ENCODE peak calls at places on chromosomes 12 and 14, in nine cellular contexts. One of them, this sample, is unnamed.

GRCh38 chr14:93430889-93431670 is at the start of gene UNC79:
- DNase-seq in SK-N-SH: peak; percentile 80
- DNase-seq in AG09319: no peak
- DNase-seq in NCI-H82: peak; percentile 82
- DNase-seq in transverse colon: no peak
- DNase-seq in stimulated activated effector memory CD8-positive, alpha-beta T cell treated with anti-CD3 and anti-CD28 coated beads, Interleukin-12 subunit alpha, Interleukin-12 subunit beta, amount 100 ng/mL, for 72 hours: no peak
- DNase-seq in heart right ventricle: peak; percentile 9
- DNase-seq in A549: no peak
- DNase-seq in hippocampal formation: peak; percentile 72
- DNase-seq in this sample: peak; percentile 82

GRCh38 chr14:104130974-104131651 is 7.3 kb upstream of the KIF26A start:
- DNase-seq in stimulated activated effector memory CD8-positive, alpha-beta T cell treated with anti-CD3 and anti-CD28 coated beads, Interleukin-12 subunit alpha, Interleukin-12 subunit beta, amount 100 ng/mL, for 72 hours: no peak
- DNase-seq in heart right ventricle: peak; percentile 69
- DNase-seq in SK-N-SH: peak; percentile 87
- DNase-seq in NCI-H82: peak; percentile 46
- DNase-seq in hippocampal formation: no peak
- DNase-seq in A549: peak; percentile 55
- DNase-seq in AG09319: no peak
- DNase-seq in transverse colon: peak; percentile 66
- DNase-seq in this sample: peak; percentile 81

GRCh38 chr12:26309646-26310045 is 114.3 kb downstream of the SSPN start:
- DNase-seq in transverse colon: no peak
- DNase-seq in A549: no peak
- DNase-seq in NCI-H82: no peak
- DNase-seq in SK-N-SH: no peak
- DNase-seq in hippocampal formation: no peak
- DNase-seq in heart right ventricle: no peak
- DNase-seq in stimulated activated effector memory CD8-positive, alpha-beta T cell treated with anti-CD3 and anti-CD28 coated beads, Interleukin-12 subunit alpha, Interleukin-12 subunit beta, amount 100 ng/mL, for 72 hours: no peak
- DNase-seq in AG09319: no peak
- DNase-seq in this sample: no peak

GRCh38 chr12:132398386-132398991 is 69.1 kb upstream of the GALNT9 start:
- DNase-seq in A549: no peak
- DNase-seq in NCI-H82: no peak
- DNase-seq in stimulated activated effector memory CD8-positive, alpha-beta T cell treated with anti-CD3 and anti-CD28 coated beads, Interleukin-12 subunit alpha, Interleukin-12 subunit beta, amount 100 ng/mL, for 72 hours: no peak
- DNase-seq in transverse colon: no peak
- DNase-seq in heart right ventricle: no peak
- DNase-seq in SK-N-SH: no peak
- DNase-seq in AG09319: no peak
- DNase-seq in hippocampal formation: no peak
- DNase-seq in this sample: peak; percentile 10

GRCh38 chr14:75715926-75716780 is 55.1 kb downstream of the TTLL5 start:
- DNase-seq in AG09319: peak; percentile 75
- DNase-seq in hippocampal formation: no peak
- DNase-seq in SK-N-SH: no peak
- DNase-seq in A549: peak; percentile 20
- DNase-seq in stimulated activated effector memory CD8-positive, alpha-beta T cell treated with anti-CD3 and anti-CD28 coated beads, Interleukin-12 subunit alpha, Interleukin-12 subunit beta, amount 100 ng/mL, for 72 hours: no peak
- DNase-seq in heart right ventricle: no peak
- DNase-seq in transverse colon: no peak
- DNase-seq in NCI-H82: no peak
- DNase-seq in this sample: no peak

GRCh38 chr14:42779024-42779423 is 1172.3 kb downstream of the LRFN5 start:
- DNase-seq in SK-N-SH: no peak
- DNase-seq in heart right ventricle: no peak
- DNase-seq in hippocampal formation: no peak
- DNase-seq in AG09319: no peak
- DNase-seq in NCI-H82: no peak
- DNase-seq in transverse colon: no peak
- DNase-seq in stimulated activated effector memory CD8-positive, alpha-beta T cell treated with anti-CD3 and anti-CD28 coated beads, Interleukin-12 subunit alpha, Interleukin-12 subunit beta, amount 100 ng/mL, for 72 hours: no peak
- DNase-seq in A549: no peak
- DNase-seq in this sample: no peak

GRCh38 chr14:75259946-75260545 is 18.6 kb upstream of the FOS start:
- DNase-seq in AG09319: no peak
- DNase-seq in heart right ventricle: no peak
- DNase-seq in hippocampal formation: no peak
- DNase-seq in NCI-H82: no peak
- DNase-seq in SK-N-SH: no peak
- DNase-seq in stimulated activated effector memory CD8-positive, alpha-beta T cell treated with anti-CD3 and anti-CD28 coated beads, Interleukin-12 subunit alpha, Interleukin-12 subunit beta, amount 100 ng/mL, for 72 hours: no peak
- DNase-seq in A549: no peak
- DNase-seq in transverse colon: no peak
- DNase-seq in this sample: no peak

GRCh38 chr14:64728856-64729255 is 24.6 kb downstream of the PLEKHG3 start:
- DNase-seq in hippocampal formation: no peak
- DNase-seq in SK-N-SH: no peak
- DNase-seq in heart right ventricle: no peak
- DNase-seq in A549: no peak
- DNase-seq in transverse colon: no peak
- DNase-seq in AG09319: no peak
- DNase-seq in stimulated activated effector memory CD8-positive, alpha-beta T cell treated with anti-CD3 and anti-CD28 coated beads, Interleukin-12 subunit alpha, Interleukin-12 subunit beta, amount 100 ng/mL, for 72 hours: no peak
- DNase-seq in NCI-H82: no peak
- DNase-seq in this sample: no peak

GRCh38 chr14:64938972-64939816 is 3.4 kb downstream of the GPX2 start:
- DNase-seq in A549: no peak
- DNase-seq in transverse colon: peak; percentile 43
- DNase-seq in heart right ventricle: no peak
- DNase-seq in SK-N-SH: no peak
- DNase-seq in NCI-H82: no peak
- DNase-seq in hippocampal formation: no peak
- DNase-seq in AG09319: no peak
- DNase-seq in stimulated activated effector memory CD8-positive, alpha-beta T cell treated with anti-CD3 and anti-CD28 coated beads, Interleukin-12 subunit alpha, Interleukin-12 subunit beta, amount 100 ng/mL, for 72 hours: no peak
- DNase-seq in this sample: peak; percentile 51

GRCh38 chr12:91567100-91567485 is 384.5 kb upstream of the DCN start:
- DNase-seq in heart right ventricle: no peak
- DNase-seq in NCI-H82: no peak
- DNase-seq in stimulated activated effector memory CD8-positive, alpha-beta T cell treated with anti-CD3 and anti-CD28 coated beads, Interleukin-12 subunit alpha, Interleukin-12 subunit beta, amount 100 ng/mL, for 72 hours: no peak
- DNase-seq in transverse colon: no peak
- DNase-seq in SK-N-SH: no peak
- DNase-seq in hippocampal formation: no peak
- DNase-seq in A549: no peak
- DNase-seq in AG09319: no peak
- DNase-seq in this sample: no peak

GRCh38 chr12:118055144-118055557 is 5.8 kb downstream of the WSB2 start:
- DNase-seq in A549: peak; percentile 82
- DNase-seq in NCI-H82: peak; percentile 78
- DNase-seq in transverse colon: peak; percentile 54
- DNase-seq in heart right ventricle: peak; percentile 49
- DNase-seq in SK-N-SH: peak; percentile 69
- DNase-seq in AG09319: no peak
- DNase-seq in hippocampal formation: no peak
- DNase-seq in stimulated activated effector memory CD8-positive, alpha-beta T cell treated with anti-CD3 and anti-CD28 coated beads, Interleukin-12 subunit alpha, Interleukin-12 subunit beta, amount 100 ng/mL, for 72 hours: peak; percentile 83
- DNase-seq in this sample: no peak